ENCODE peak calls at places on chromosomes 12 and 14, in six cellular contexts. One of them, this sample, is unnamed.

GRCh38 chr12:24861751-24862575 is 86.9 kb downstream of the BCAT1 start:
- DNase-seq in A549: no peak
- DNase-seq in breast epithelium: no peak
- DNase-seq in transverse colon: peak
- DNase-seq in tibial nerve: no peak
- DNase-seq in testis: no peak
- DNase-seq in this sample: no peak

GRCh38 chr12:63124778-63125177 is 26.2 kb downstream of the AVPR1A start:
- DNase-seq in transverse colon: no peak
- DNase-seq in breast epithelium: no peak
- DNase-seq in tibial nerve: no peak
- DNase-seq in A549: no peak
- DNase-seq in testis: no peak
- DNase-seq in this sample: no peak

GRCh38 chr12:4434721-4435425 is 10.7 kb downstream of the FGF6 start:
- DNase-seq in testis: no peak
- DNase-seq in breast epithelium: no peak
- DNase-seq in transverse colon: no peak
- DNase-seq in A549: no peak
- DNase-seq in tibial nerve: no peak
- DNase-seq in this sample: peak

GRCh38 chr12:15928870-15929571 is 17.9 kb downstream of the DERA start:
- DNase-seq in testis: peak
- DNase-seq in tibial nerve: no peak
- DNase-seq in transverse colon: no peak
- DNase-seq in breast epithelium: no peak
- DNase-seq in A549: no peak
- DNase-seq in this sample: no peak

GRCh38 chr14:97218713-97219355 is 421.7 kb downstream of the VRK1 start:
- DNase-seq in tibial nerve: no peak
- DNase-seq in testis: peak
- DNase-seq in transverse colon: no peak
- DNase-seq in A549: peak
- DNase-seq in breast epithelium: no peak
- DNase-seq in this sample: no peak

GRCh38 chr12:106980944-106981343 is 6.0 kb downstream of the MTERF2 start:
- DNase-seq in breast epithelium: no peak
- DNase-seq in tibial nerve: no peak
- DNase-seq in testis: no peak
- DNase-seq in A549: no peak
- DNase-seq in transverse colon: no peak
- DNase-seq in this sample: no peak

GRCh38 chr14:52185178-52185577 is 82.3 kb upstream of the PTGDR start:
- DNase-seq in tibial nerve: no peak
- DNase-seq in testis: no peak
- DNase-seq in breast epithelium: no peak
- DNase-seq in A549: no peak
- DNase-seq in transverse colon: no peak
- DNase-seq in this sample: no peak

GRCh38 chr12:100919116-100919515 is 124.5 kb downstream of the ANO4 start:
- DNase-seq in tibial nerve: no peak
- DNase-seq in transverse colon: no peak
- DNase-seq in A549: no peak
- DNase-seq in testis: no peak
- DNase-seq in breast epithelium: no peak
- DNase-seq in this sample: no peak

GRCh38 chr12:86216591-86216990 is 39.6 kb downstream of the MGAT4C start:
- DNase-seq in transverse colon: no peak
- DNase-seq in tibial nerve: no peak
- DNase-seq in testis: no peak
- DNase-seq in breast epithelium: no peak
- DNase-seq in A549: no peak
- DNase-seq in this sample: no peak

GRCh38 chr14:93683241-93683640 is 105.0 kb downstream of the PRIMA1 start:
- DNase-seq in breast epithelium: no peak
- DNase-seq in tibial nerve: no peak
- DNase-seq in transverse colon: no peak
- DNase-seq in A549: peak
- DNase-seq in testis: peak
- DNase-seq in this sample: no peak

GRCh38 chr14:93970589-93970966 is 5.8 kb downstream of the ASB2 start:
- DNase-seq in A549: peak
- DNase-seq in tibial nerve: no peak
- DNase-seq in breast epithelium: no peak
- DNase-seq in transverse colon: peak
- DNase-seq in testis: no peak
- DNase-seq in this sample: no peak

GRCh38 chr14:92209141-92209540 is 87.4 kb downstream of the CPSF2 start:
- DNase-seq in breast epithelium: no peak
- DNase-seq in tibial nerve: no peak
- DNase-seq in testis: no peak
- DNase-seq in transverse colon: no peak
- DNase-seq in A549: no peak
- DNase-seq in this sample: no peak

GRCh38 chr12:103958621-103959020 is 7.1 kb upstream of the TDG start:
- DNase-seq in transverse colon: no peak
- DNase-seq in tibial nerve: no peak
- DNase-seq in breast epithelium: no peak
- DNase-seq in A549: no peak
- DNase-seq in testis: no peak
- DNase-seq in this sample: no peak

GRCh38 chr12:57632369-57632897 is 568 bp downstream of the B4GALNT1 start:
- DNase-seq in A549: peak
- DNase-seq in testis: peak
- DNase-seq in transverse colon: no peak
- DNase-seq in breast epithelium: no peak
- DNase-seq in tibial nerve: no peak
- DNase-seq in this sample: peak

GRCh38 chr12:119115296-119115905 is 63.3 kb upstream of the HSPB8 start:
- DNase-seq in transverse colon: peak
- DNase-seq in breast epithelium: no peak
- DNase-seq in testis: peak
- DNase-seq in tibial nerve: no peak
- DNase-seq in A549: peak
- DNase-seq in this sample: no peak

GRCh38 chr14:24379907-24380746 is 12.1 kb downstream of the NFATC4 start:
- DNase-seq in tibial nerve: no peak
- DNase-seq in breast epithelium: no peak
- DNase-seq in testis: no peak
- DNase-seq in A549: no peak
- DNase-seq in transverse colon: no peak
- DNase-seq in this sample: no peak

GRCh38 chr12:48279096-48279495 is 71.6 kb downstream of the ZNF641 start:
- DNase-seq in A549: no peak
- DNase-seq in breast epithelium: no peak
- DNase-seq in testis: no peak
- DNase-seq in transverse colon: no peak
- DNase-seq in tibial nerve: no peak
- DNase-seq in this sample: no peak

GRCh38 chr12:57498143-57498524 is 10.3 kb downstream of the MARS1 start:
- DNase-seq in tibial nerve: no peak
- DNase-seq in transverse colon: no peak
- DNase-seq in A549: no peak
- DNase-seq in breast epithelium: no peak
- DNase-seq in testis: no peak
- DNase-seq in this sample: no peak

GRCh38 chr12:54046809-54047159 is 6.9 kb upstream of the HOXC4 start:
- DNase-seq in transverse colon: no peak
- DNase-seq in breast epithelium: no peak
- DNase-seq in tibial nerve: no peak
- DNase-seq in testis: no peak
- DNase-seq in A549: no peak
- DNase-seq in this sample: no peak

GRCh38 chr14:101596742-101597141 is 35.4 kb downstream of the DIO3 start:
- DNase-seq in tibial nerve: no peak
- DNase-seq in transverse colon: no peak
- DNase-seq in A549: no peak
- DNase-seq in breast epithelium: no peak
- DNase-seq in testis: no peak
- DNase-seq in this sample: no peak

GRCh38 chr12:98456583-98457573 is 58.5 kb upstream of the TMPO start:
- DNase-seq in breast epithelium: no peak
- DNase-seq in tibial nerve: no peak
- DNase-seq in A549: no peak
- DNase-seq in transverse colon: peak
- DNase-seq in testis: peak
- DNase-seq in this sample: no peak

GRCh38 chr14:50063876-50064420 is 52.4 kb downstream of the VCPKMT start:
- DNase-seq in A549: no peak
- DNase-seq in transverse colon: no peak
- DNase-seq in breast epithelium: no peak
- DNase-seq in tibial nerve: no peak
- DNase-seq in testis: no peak
- DNase-seq in this sample: no peak

GRCh38 chr12:52156310-52156709 is 35.5 kb downstream of the KRT80 start:
- DNase-seq in tibial nerve: no peak
- DNase-seq in breast epithelium: no peak
- DNase-seq in A549: peak
- DNase-seq in transverse colon: no peak
- DNase-seq in testis: no peak
- DNase-seq in this sample: no peak

GRCh38 chr12:124813782-124814181 is 49.9 kb downstream of the SCARB1 start:
- DNase-seq in breast epithelium: no peak
- DNase-seq in tibial nerve: no peak
- DNase-seq in testis: no peak
- DNase-seq in A549: no peak
- DNase-seq in transverse colon: no peak
- DNase-seq in this sample: no peak

GRCh38 chr14:56666716-56667115 is 87.1 kb downstream of the TMEM260 start:
- DNase-seq in A549: no peak
- DNase-seq in testis: peak
- DNase-seq in transverse colon: no peak
- DNase-seq in breast epithelium: no peak
- DNase-seq in tibial nerve: no peak
- DNase-seq in this sample: no peak

GRCh38 chr12:95633049-95633545 is 81.8 kb upstream of the USP44 start:
- DNase-seq in tibial nerve: no peak
- DNase-seq in transverse colon: peak
- DNase-seq in A549: peak
- DNase-seq in breast epithelium: no peak
- DNase-seq in testis: no peak
- DNase-seq in this sample: no peak

GRCh38 chr12:99759467-99759866 is 111.9 kb downstream of the GARIN6 start:
- DNase-seq in breast epithelium: no peak
- DNase-seq in testis: no peak
- DNase-seq in tibial nerve: no peak
- DNase-seq in transverse colon: no peak
- DNase-seq in A549: no peak
- DNase-seq in this sample: no peak

GRCh38 chr14:88323520-88324199 is 591 bp upstream of the KCNK10 start:
- DNase-seq in breast epithelium: no peak
- DNase-seq in tibial nerve: no peak
- DNase-seq in testis: peak
- DNase-seq in transverse colon: no peak
- DNase-seq in A549: no peak
- DNase-seq in this sample: no peak

GRCh38 chr14:88325883-88326282 is 2.8 kb upstream of the KCNK10 start:
- DNase-seq in testis: no peak
- DNase-seq in transverse colon: no peak
- DNase-seq in tibial nerve: no peak
- DNase-seq in A549: no peak
- DNase-seq in breast epithelium: no peak
- DNase-seq in this sample: no peak

GRCh38 chr14:88322505-88323085 is 474 bp downstream of the KCNK10 start:
- DNase-seq in testis: no peak
- DNase-seq in tibial nerve: no peak
- DNase-seq in A549: no peak
- DNase-seq in breast epithelium: no peak
- DNase-seq in transverse colon: no peak
- DNase-seq in this sample: no peak

GRCh38 chr14:88323086-88323519 is at the start of gene KCNK10:
- DNase-seq in tibial nerve: no peak
- DNase-seq in testis: no peak
- DNase-seq in A549: no peak
- DNase-seq in breast epithelium: no peak
- DNase-seq in transverse colon: no peak
- DNase-seq in this sample: no peak

DNA sequence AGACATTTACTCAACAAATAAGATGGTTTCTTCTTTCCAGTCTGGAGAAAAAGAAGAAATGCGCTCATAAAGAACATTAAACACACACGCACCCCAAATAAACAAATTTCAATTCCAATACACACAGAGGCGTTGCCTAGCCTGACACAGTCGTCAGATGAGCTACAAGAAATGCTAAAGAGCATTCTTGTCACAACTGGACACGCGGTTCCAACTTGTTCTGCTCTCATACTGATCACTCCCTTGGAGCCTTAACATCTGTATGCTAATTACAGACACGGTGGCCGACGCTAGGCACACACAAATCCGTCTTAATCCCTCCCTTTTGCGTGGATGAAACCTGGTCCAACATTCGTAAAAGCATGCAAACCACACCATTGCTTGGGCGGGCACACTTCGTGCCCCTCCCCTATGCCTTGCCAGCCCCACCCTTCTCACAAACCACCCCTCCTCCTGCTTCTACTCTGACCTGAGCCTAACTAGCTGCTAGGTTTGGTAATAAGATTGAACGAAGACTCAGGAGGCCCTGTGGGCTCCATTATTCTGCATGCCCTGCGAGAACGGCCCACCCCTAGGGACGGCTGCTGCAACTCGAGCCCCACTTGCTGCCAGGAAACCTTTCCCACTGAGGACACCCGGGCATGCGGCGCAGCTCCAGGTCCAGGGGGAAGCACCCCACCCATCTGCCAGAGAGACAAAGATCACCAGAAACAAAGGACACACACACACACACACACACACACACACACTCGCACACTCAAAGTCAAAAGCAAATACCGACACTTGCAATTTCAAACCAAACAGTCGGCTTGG is 1.2 kb downstream of the KCNK10 start:
- DNase-seq in tibial nerve: no peak
- DNase-seq in testis: no peak
- DNase-seq in breast epithelium: no peak
- DNase-seq in transverse colon: no peak
- DNase-seq in A549: no peak
- DNase-seq in this sample: no peak
- H3K4me3 ChIP-seq in tibial nerve: no peak
- H3K4me3 ChIP-seq in testis: peak
- H3K4me3 ChIP-seq in breast epithelium: no peak
- H3K4me3 ChIP-seq in transverse colon: no peak
- H3K4me3 ChIP-seq in A549: no peak
- H3K4me3 ChIP-seq in this sample: no peak

GRCh38 chr12:49707127-49707811 is at the start of gene FMNL3:
- DNase-seq in breast epithelium: peak
- DNase-seq in testis: peak
- DNase-seq in A549: peak
- DNase-seq in tibial nerve: peak
- DNase-seq in transverse colon: peak
- DNase-seq in this sample: no peak
- TF ChIP-seq POLR2A in breast epithelium: no peak
- TF ChIP-seq POLR2A in testis: peak
- TF ChIP-seq POLR2A in A549: peak
- TF ChIP-seq POLR2A in tibial nerve: peak
- TF ChIP-seq POLR2A in transverse colon: no peak
- TF ChIP-seq POLR2A in this sample: no peak

GRCh38 chr14:59695198-59695597 is 118.6 kb upstream of the CCDC175 start:
- DNase-seq in tibial nerve: no peak
- DNase-seq in A549: no peak
- DNase-seq in transverse colon: no peak
- DNase-seq in breast epithelium: no peak
- DNase-seq in testis: peak
- DNase-seq in this sample: no peak
- H3K4me3 ChIP-seq in tibial nerve: no peak
- H3K4me3 ChIP-seq in A549: no peak
- H3K4me3 ChIP-seq in transverse colon: no peak
- H3K4me3 ChIP-seq in breast epithelium: no peak
- H3K4me3 ChIP-seq in testis: no peak
- H3K4me3 ChIP-seq in this sample: no peak

GRCh38 chr14:103343164-103343879 is 9.3 kb downstream of the EIF5 start:
- DNase-seq in A549: no peak
- DNase-seq in tibial nerve: no peak
- DNase-seq in transverse colon: no peak
- DNase-seq in testis: no peak
- DNase-seq in breast epithelium: no peak
- DNase-seq in this sample: no peak
- TF ChIP-seq POLR2A in A549: no peak
- TF ChIP-seq POLR2A in tibial nerve: no peak
- TF ChIP-seq POLR2A in transverse colon: no peak
- TF ChIP-seq POLR2A in testis: no peak
- TF ChIP-seq POLR2A in breast epithelium: no peak
- TF ChIP-seq POLR2A in this sample: no peak

This sample was measured in vagina.